ENCODE peak calls at places on chromosomes 11 and 22, in nine cellular contexts. M is iris pigment epithelial cell, V is germinal center, K is stomach, I is fibroblast of mammary gland, C is endothelial cell, F is RWPE1, W is NCI-H526, D is NCI-H1092. A is an unnamed sample.
A peak's percentile ranks its signal among the peaks of the same experiment; 100 is the strongest.

GRCh38 chr22:36816635-36817428 is at the start of gene PVALB:
- DNase-seq in M (peak; percentile 52), V (no peak), K (no peak), I (peak; percentile 19), C (peak; percentile 45), F (peak; percentile 27), W (peak; percentile 31), D (no peak), A (no peak)

GRCh38 chr11:14334893-14335292 is 24.1 kb downstream of the RRAS2 start:
- DNase-seq in M (no peak), V (no peak), K (no peak), I (no peak), C (no peak), F (no peak), W (no peak), D (no peak), A (no peak)

GRCh38 chr11:79055866-79056632 is 384.8 kb downstream of the TENM4 start:
- DNase-seq in M (peak; percentile 34), V (no peak), K (no peak), I (peak; percentile 95), C (no peak), F (no peak), W (no peak), D (no peak), A (no peak)

GRCh38 chr11:12540913-12541587 is 133.2 kb upstream of the TEAD1 start:
- DNase-seq in M (peak; percentile 80), V (no peak), K (no peak), I (peak; percentile 94), C (no peak), F (peak; percentile 40), W (no peak), D (no peak), A (no peak)

GRCh38 chr11:65788801-65789200 is 1.9 kb downstream of the OVOL1 start:
- DNase-seq in M (no peak), V (no peak), K (no peak), I (no peak), C (no peak), F (no peak), W (no peak), D (no peak), A (no peak)

GRCh38 chr11:434496-434895 is 7.3 kb downstream of the ANO9 start:
- DNase-seq in M (no peak), V (no peak), K (no peak), I (no peak), C (no peak), F (no peak), W (no peak), D (no peak), A (no peak)

GRCh38 chr11:61495801-61496601 is 12.5 kb upstream of the LRRC10B start:
- DNase-seq in M (no peak), V (no peak), K (peak; percentile 60), I (no peak), C (no peak), F (no peak), W (peak; percentile 49), D (peak; percentile 52), A (no peak)

GRCh38 chr22:30245985-30246901 is at the start of gene LIF:
- DNase-seq in M (peak; percentile 86), V (peak; percentile 40), K (no peak), I (peak; percentile 56), C (no peak), F (peak; percentile 53), W (peak; percentile 52), D (no peak), A (peak; percentile 52)

GRCh38 chr11:118213774-118214173 is 11.0 kb downstream of the JAML start:
- DNase-seq in M (no peak), V (no peak), K (no peak), I (no peak), C (no peak), F (no peak), W (no peak), D (no peak), A (no peak)

GRCh38 chr22:39947488-39948216 is 12.5 kb upstream of the TMA7B start:
- DNase-seq in M (no peak), V (no peak), K (no peak), I (no peak), C (no peak), F (no peak), W (no peak), D (peak; percentile 58), A (no peak)

GRCh38 chr11:119616586-119617342 is 112.2 kb downstream of the NECTIN1 start:
- DNase-seq in M (no peak), V (no peak), K (no peak), I (no peak), C (no peak), F (no peak), W (no peak), D (no peak), A (no peak)

GRCh38 chr11:46896719-46897406 is 21.5 kb downstream of the LRP4 start:
- DNase-seq in M (peak; percentile 55), V (no peak), K (no peak), I (peak; percentile 49), C (no peak), F (no peak), W (peak; percentile 75), D (peak; percentile 50), A (no peak)

GRCh38 chr11:125931681-125932080 is 14.2 kb upstream of the VSIG10L2 start:
- DNase-seq in M (no peak), V (no peak), K (no peak), I (no peak), C (no peak), F (no peak), W (no peak), D (no peak), A (no peak)

GRCh38 chr11:66100272-66101037 is 30.4 kb downstream of the PACS1 start:
- DNase-seq in M (peak; percentile 36), V (peak; percentile 75), K (peak; percentile 82), I (peak; percentile 54), C (no peak), F (no peak), W (peak; percentile 56), D (peak; percentile 94), A (peak; percentile 64)

GRCh38 chr11:2210366-2211112 is 38.9 kb upstream of the TH start:
- DNase-seq in M (no peak), V (no peak), K (peak; percentile 27), I (no peak), C (no peak), F (no peak), W (no peak), D (no peak), A (peak; percentile 10)

GRCh38 chr11:7590529-7590928 is 76.7 kb downstream of the PPFIBP2 start:
- DNase-seq in M (no peak), V (no peak), K (no peak), I (no peak), C (no peak), F (no peak), W (no peak), D (no peak), A (no peak)

GRCh38 chr22:37801946-37802309 is 5.8 kb upstream of the GCAT start:
- DNase-seq in M (no peak), V (no peak), K (no peak), I (no peak), C (no peak), F (no peak), W (peak; percentile 77), D (no peak), A (no peak)

GRCh38 chr11:47408598-47409439 is 429 bp downstream of the SLC39A13 start:
- DNase-seq in M (peak; percentile 88), V (no peak), K (peak; percentile 51), I (peak; percentile 86), C (peak; percentile 47), F (peak; percentile 87), W (peak; percentile 68), D (no peak), A (peak; percentile 38)

GRCh38 chr22:32281092-32281491 is 25.9 kb upstream of the SLC5A4 start:
- DNase-seq in M (peak; percentile 59), V (no peak), K (no peak), I (peak; percentile 59), C (no peak), F (peak; percentile 79), W (no peak), D (no peak), A (no peak)

GRCh38 chr11:12092714-12093113 is 17.7 kb upstream of the MICAL2 start:
- DNase-seq in M (no peak), V (no peak), K (no peak), I (no peak), C (no peak), F (no peak), W (peak; percentile 47), D (peak; percentile 70), A (no peak)

GRCh38 chr11:87473174-87473573 is 435.4 kb downstream of the TMEM135 start:
- DNase-seq in M (peak; percentile 69), V (no peak), K (no peak), I (peak; percentile 76), C (no peak), F (peak; percentile 57), W (no peak), D (no peak), A (no peak)

GRCh38 chr11:93733474-93733873 is 7.8 kb downstream of the TAF1D start:
- DNase-seq in M (no peak), V (no peak), K (no peak), I (no peak), C (no peak), F (no peak), W (no peak), D (no peak), A (no peak)

GRCh38 chr11:18540207-18541009 is 13.7 kb upstream of the TSG101 start:
- DNase-seq in M (peak; percentile 31), V (no peak), K (no peak), I (peak; percentile 35), C (no peak), F (peak; percentile 40), W (peak; percentile 68), D (no peak), A (no peak)

GRCh38 chr22:38397189-38398097 is 57.6 kb downstream of the KCNJ4 start:
- DNase-seq in M (peak; percentile 26), V (no peak), K (no peak), I (peak; percentile 37), C (peak; percentile 49), F (peak; percentile 17), W (peak; percentile 28), D (no peak), A (peak; percentile 59)

GRCh38 chr11:12130180-12130980 is 20.0 kb downstream of the MICAL2 start:
- DNase-seq in M (no peak), V (no peak), K (no peak), I (no peak), C (no peak), F (no peak), W (no peak), D (no peak), A (peak; percentile 55)

GRCh38 chr22:39246217-39246616 is 1.4 kb upstream of the PDGFB start:
- DNase-seq in M (no peak), V (no peak), K (no peak), I (no peak), C (no peak), F (no peak), W (no peak), D (no peak), A (no peak)

A was measured in transverse colon.